ENCODE peak calls at places on chromosomes 16 and 17, in four cellular contexts. One of them, this sample, is unnamed.

GRCh38 chr16:13038591-13038990 is 137.2 kb downstream of the SHISA9 start:
- DNase-seq in stomach: no peak
- DNase-seq in lower leg skin: no peak
- DNase-seq in RWPE1: no peak
- DNase-seq in this sample: no peak

GRCh38 chr16:81483064-81483969 is 38.7 kb downstream of the CMIP start:
- DNase-seq in stomach: no peak
- DNase-seq in lower leg skin: no peak
- DNase-seq in RWPE1: no peak
- DNase-seq in this sample: no peak

GRCh38 chr16:56789360-56789759 is 59.4 kb downstream of the NUP93 start:
- DNase-seq in stomach: peak
- DNase-seq in lower leg skin: peak
- DNase-seq in RWPE1: peak
- DNase-seq in this sample: no peak

GRCh38 chr16:82031116-82032084 is 3.7 kb upstream of the HSD17B2 start:
- DNase-seq in stomach: no peak
- DNase-seq in lower leg skin: no peak
- DNase-seq in RWPE1: peak
- DNase-seq in this sample: peak

GRCh38 chr17:3027786-3028532 is 35.4 kb downstream of the OR1D5 start:
- DNase-seq in stomach: peak
- DNase-seq in lower leg skin: no peak
- DNase-seq in RWPE1: no peak
- DNase-seq in this sample: no peak

GRCh38 chr17:13420294-13421277 is 181.1 kb downstream of the HS3ST3A1 start:
- DNase-seq in stomach: no peak
- DNase-seq in lower leg skin: no peak
- DNase-seq in RWPE1: peak
- DNase-seq in this sample: peak

GRCh38 chr16:9047689-9048301 is 43.6 kb upstream of the HAPSTR1 start:
- DNase-seq in stomach: peak
- DNase-seq in lower leg skin: peak
- DNase-seq in RWPE1: peak
- DNase-seq in this sample: peak

GRCh38 chr17:56596741-56597494 is 3.4 kb downstream of the NOG start:
- DNase-seq in stomach: no peak
- DNase-seq in lower leg skin: no peak
- DNase-seq in RWPE1: no peak
- DNase-seq in this sample: no peak

GRCh38 chr17:76444518-76445311 is 8.2 kb downstream of the UBE2O start:
- DNase-seq in stomach: no peak
- DNase-seq in lower leg skin: no peak
- DNase-seq in RWPE1: no peak
- DNase-seq in this sample: no peak

GRCh38 chr16:20611975-20612471 is 35.9 kb upstream of the ACSM2B start:
- DNase-seq in stomach: peak
- DNase-seq in lower leg skin: no peak
- DNase-seq in RWPE1: no peak
- DNase-seq in this sample: no peak

GRCh38 chr16:1113889-1114526 is 18.0 kb upstream of the C1QTNF8 start:
- DNase-seq in stomach: no peak
- DNase-seq in lower leg skin: no peak
- DNase-seq in RWPE1: no peak
- DNase-seq in this sample: no peak

GRCh38 chr17:44350733-44351226 is 5.7 kb downstream of the GRN start:
- DNase-seq in stomach: peak
- DNase-seq in lower leg skin: no peak
- DNase-seq in RWPE1: peak
- DNase-seq in this sample: no peak

GRCh38 chr16:82936941-82937551 is 310.3 kb downstream of the CDH13 start:
- DNase-seq in stomach: no peak
- DNase-seq in lower leg skin: no peak
- DNase-seq in RWPE1: peak
- DNase-seq in this sample: peak

GRCh38 chr17:79615926-79616325 is 5.1 kb upstream of the RBFOX3 start:
- DNase-seq in stomach: no peak
- DNase-seq in lower leg skin: no peak
- DNase-seq in RWPE1: no peak
- DNase-seq in this sample: no peak

GRCh38 chr17:28954886-28955285 is 3.6 kb upstream of the PHF12 start:
- DNase-seq in stomach: no peak
- DNase-seq in lower leg skin: no peak
- DNase-seq in RWPE1: no peak
- DNase-seq in this sample: no peak

GRCh38 chr16:86567701-86568571 is 1.3 kb downstream of the FOXC2 start:
- DNase-seq in stomach: no peak
- DNase-seq in lower leg skin: no peak
- DNase-seq in RWPE1: no peak
- DNase-seq in this sample: no peak

GRCh38 chr16:24544640-24545039 is 5.3 kb downstream of the RBBP6 start:
- DNase-seq in stomach: no peak
- DNase-seq in lower leg skin: no peak
- DNase-seq in RWPE1: no peak
- DNase-seq in this sample: no peak

GRCh38 chr17:47692895-47693666 is 880 bp upstream of the TBKBP1 start:
- DNase-seq in stomach: no peak
- DNase-seq in lower leg skin: no peak
- DNase-seq in RWPE1: no peak
- DNase-seq in this sample: no peak

DNA sequence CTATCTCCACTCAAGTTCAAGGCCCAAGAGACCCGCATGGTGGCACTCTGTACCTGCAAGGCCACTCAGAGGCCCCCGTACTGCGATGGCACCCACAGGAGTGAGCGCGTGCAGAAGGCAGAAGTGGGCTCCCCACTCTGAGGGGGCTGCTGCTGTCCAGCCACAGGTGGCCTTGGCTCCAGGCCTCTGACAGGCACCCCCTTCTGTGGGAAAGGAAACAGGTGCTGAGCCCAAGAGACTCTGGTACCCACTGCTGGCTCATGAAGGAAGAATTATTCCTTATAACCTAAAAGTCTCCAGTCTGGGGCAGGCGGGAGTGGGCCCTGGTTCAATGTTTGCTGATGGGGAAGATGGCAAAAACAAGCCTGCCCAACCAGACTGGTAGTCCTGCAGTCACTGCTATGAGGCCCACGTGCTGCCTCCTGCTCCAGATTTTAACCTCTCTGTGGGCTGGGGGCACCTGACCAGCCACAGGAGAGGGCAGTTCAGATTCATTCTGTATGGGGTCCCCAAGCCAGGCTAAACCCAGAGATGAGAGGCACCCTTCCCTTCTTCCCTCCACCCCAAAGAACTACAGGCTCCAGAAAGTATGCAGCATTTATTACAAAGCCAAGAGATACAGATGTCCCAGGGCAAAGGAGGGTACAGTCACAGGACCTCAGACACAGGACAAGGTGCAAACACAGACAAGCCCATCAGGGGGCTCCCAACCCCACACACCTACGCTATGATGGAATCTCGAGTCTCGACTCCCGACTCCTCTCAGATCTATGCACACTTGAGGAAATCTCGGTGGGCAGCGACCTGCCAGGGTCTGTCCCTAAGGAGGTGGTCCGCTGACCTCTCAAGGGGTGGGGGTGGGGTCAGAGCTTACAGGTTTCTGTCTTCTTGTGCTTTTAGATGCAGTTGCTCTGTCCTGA is 3.4 kb downstream of the CISD3 start:
- DNase-seq in stomach: no peak
- DNase-seq in lower leg skin: no peak
- DNase-seq in RWPE1: no peak
- DNase-seq in this sample: no peak
- TF ChIP-seq CTCF in stomach: no peak
- TF ChIP-seq CTCF in lower leg skin: no peak
- TF ChIP-seq CTCF in RWPE1: peak
- TF ChIP-seq CTCF in this sample: peak

DNA sequence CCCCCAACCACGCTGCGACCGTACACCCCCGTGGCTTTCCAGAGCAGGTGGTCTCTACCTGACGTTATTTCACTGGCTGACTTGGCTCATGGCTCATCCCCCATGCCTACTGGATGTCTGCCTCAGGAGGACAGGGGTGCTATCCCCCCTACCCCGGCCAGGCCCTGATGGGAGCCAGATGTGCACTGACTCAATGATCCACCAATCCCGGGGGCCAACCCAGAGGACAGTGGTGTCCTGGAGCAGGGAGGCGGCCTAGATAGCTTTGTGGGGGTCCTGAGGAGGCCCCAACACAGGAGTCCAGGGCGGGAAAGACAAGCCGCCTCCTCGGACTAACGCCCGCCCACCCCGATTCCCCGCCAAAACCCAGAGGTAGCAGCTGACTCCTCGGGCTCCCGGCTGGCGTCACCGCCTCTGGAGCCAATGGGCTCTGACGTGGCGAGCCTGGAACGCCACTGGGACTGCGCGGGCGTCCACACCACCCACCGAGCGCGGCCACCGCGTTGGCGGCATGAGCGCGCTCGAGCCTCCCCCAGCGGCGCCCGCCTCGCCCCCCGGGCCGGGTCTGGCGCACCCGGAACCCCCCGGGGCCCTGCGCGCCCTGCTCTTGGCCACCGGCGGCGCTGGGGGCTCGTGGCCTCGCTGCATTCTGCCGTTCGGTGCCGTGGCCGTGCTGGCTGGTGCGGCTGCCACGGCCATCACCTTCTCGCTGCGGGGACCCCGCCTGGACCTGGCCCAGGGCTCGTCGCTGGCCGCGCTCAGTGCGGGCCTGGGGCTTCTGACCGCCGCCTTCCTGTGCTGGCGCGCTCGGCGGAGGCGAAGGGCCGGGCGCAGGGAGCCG is 3.6 kb upstream of the NTN3 start:
- DNase-seq in stomach: peak
- DNase-seq in lower leg skin: peak
- DNase-seq in RWPE1: peak
- DNase-seq in this sample: no peak
- TF ChIP-seq CTCF in stomach: no peak
- TF ChIP-seq CTCF in lower leg skin: no peak
- TF ChIP-seq CTCF in RWPE1: no peak
- TF ChIP-seq CTCF in this sample: peak

GRCh38 chr17:39246274-39246673 is 20.5 kb upstream of the STAC2 start:
- DNase-seq in stomach: no peak
- DNase-seq in lower leg skin: no peak
- DNase-seq in RWPE1: no peak
- DNase-seq in this sample: no peak
- TF ChIP-seq CTCF in stomach: no peak
- TF ChIP-seq CTCF in lower leg skin: no peak
- TF ChIP-seq CTCF in RWPE1: no peak
- TF ChIP-seq CTCF in this sample: no peak

GRCh38 chr16:88811850-88812736 is at the start of gene APRT:
- DNase-seq in stomach: peak
- DNase-seq in lower leg skin: peak
- DNase-seq in RWPE1: peak
- DNase-seq in this sample: peak
- TF ChIP-seq CTCF in stomach: no peak
- TF ChIP-seq CTCF in lower leg skin: no peak
- TF ChIP-seq CTCF in RWPE1: peak
- TF ChIP-seq CTCF in this sample: peak

DNA sequence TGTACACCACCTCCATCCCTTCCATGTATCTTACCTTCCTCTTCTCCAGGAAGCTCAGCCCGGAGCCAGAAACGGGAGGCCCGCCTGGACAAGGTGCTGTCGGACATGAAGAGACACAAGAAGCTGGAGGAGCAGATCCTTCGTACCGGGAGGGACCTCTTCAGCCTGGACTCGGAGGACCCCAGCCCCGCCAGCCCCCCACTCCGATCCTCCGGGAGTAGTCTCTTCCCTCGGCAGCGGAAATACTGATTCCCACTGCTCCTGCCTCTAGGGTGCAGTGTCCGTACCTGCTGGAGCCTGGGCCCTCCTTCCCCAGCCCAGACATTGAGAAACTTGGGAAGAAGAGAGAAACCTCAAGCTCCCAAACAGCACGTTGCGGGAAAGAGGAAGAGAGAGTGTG is 756 bp upstream of the MVP start:
- DNase-seq in stomach: no peak
- DNase-seq in lower leg skin: no peak
- DNase-seq in RWPE1: no peak
- DNase-seq in this sample: no peak
- TF ChIP-seq CTCF in stomach: no peak
- TF ChIP-seq CTCF in lower leg skin: no peak
- TF ChIP-seq CTCF in RWPE1: peak
- TF ChIP-seq CTCF in this sample: peak

GRCh38 chr16:27918755-27919154 is 144.8 kb downstream of the GSG1L start:
- DNase-seq in stomach: no peak
- DNase-seq in lower leg skin: no peak
- DNase-seq in RWPE1: no peak
- DNase-seq in this sample: peak

GRCh38 chr16:27921134-27921533 is 142.4 kb downstream of the GSG1L start:
- DNase-seq in stomach: no peak
- DNase-seq in lower leg skin: no peak
- DNase-seq in RWPE1: no peak
- DNase-seq in this sample: no peak

GRCh38 chr16:27922433-27922832 is 141.1 kb downstream of the GSG1L start:
- DNase-seq in stomach: no peak
- DNase-seq in lower leg skin: no peak
- DNase-seq in RWPE1: no peak
- DNase-seq in this sample: no peak

GRCh38 chr16:27917953-27918352 is 145.6 kb downstream of the GSG1L start:
- DNase-seq in stomach: no peak
- DNase-seq in lower leg skin: no peak
- DNase-seq in RWPE1: no peak
- DNase-seq in this sample: no peak

GRCh38 chr16:27920391-27920891 is 143.1 kb downstream of the GSG1L start:
- DNase-seq in stomach: no peak
- DNase-seq in lower leg skin: peak
- DNase-seq in RWPE1: peak
- DNase-seq in this sample: no peak
- TF ChIP-seq CTCF in stomach: no peak
- TF ChIP-seq CTCF in lower leg skin: no peak
- TF ChIP-seq CTCF in RWPE1: peak
- TF ChIP-seq CTCF in this sample: peak

GRCh38 chr17:979539-980405 is at the start of gene NXN:
- DNase-seq in stomach: peak
- DNase-seq in lower leg skin: peak
- DNase-seq in RWPE1: peak
- DNase-seq in this sample: peak
- TF ChIP-seq CTCF in stomach: no peak
- TF ChIP-seq CTCF in lower leg skin: no peak
- TF ChIP-seq CTCF in RWPE1: peak
- TF ChIP-seq CTCF in this sample: peak

DNA sequence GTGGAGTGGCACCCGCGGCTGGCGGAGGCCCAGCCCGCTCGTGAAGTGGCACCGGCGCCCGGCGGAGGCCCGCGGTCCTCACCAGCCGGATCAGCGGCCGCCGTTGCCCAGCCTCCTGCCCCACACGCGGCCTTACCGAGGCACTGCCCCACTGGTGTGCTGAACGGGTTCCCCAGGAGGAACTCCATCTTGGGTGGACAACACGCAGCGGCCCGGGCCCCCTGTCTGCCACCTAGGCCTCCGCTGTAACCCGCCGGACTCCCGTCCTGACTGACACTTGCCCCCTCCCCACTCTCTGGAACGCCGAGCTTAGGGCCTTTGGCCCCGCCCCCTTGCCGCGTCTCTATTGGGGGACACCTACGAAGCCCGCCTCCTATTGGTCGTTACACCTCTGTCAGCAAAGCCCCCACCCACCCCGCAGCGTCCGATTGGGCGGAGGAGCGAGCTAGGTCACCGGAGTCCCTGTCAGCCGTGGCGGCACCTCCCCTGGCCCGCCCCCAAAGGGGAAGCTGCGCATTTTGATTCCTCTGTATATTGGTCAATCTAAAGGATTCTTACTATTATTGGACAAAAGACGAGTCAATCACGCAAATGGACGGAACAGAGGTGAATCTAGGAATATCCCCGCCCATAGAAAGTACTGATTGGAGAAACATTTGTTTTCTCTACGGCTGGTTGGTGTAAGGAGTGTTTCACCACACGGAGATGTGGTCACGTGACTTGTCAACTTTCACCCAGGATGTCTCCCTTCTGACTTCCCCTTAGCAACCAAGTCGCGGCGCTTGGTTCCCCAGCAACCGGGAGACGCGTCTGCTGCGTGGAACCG is at the start of the genes DRC3 and TOM1L2:
- DNase-seq in stomach: peak
- DNase-seq in lower leg skin: peak
- DNase-seq in RWPE1: peak
- DNase-seq in this sample: peak
- TF ChIP-seq CTCF in stomach: no peak
- TF ChIP-seq CTCF in lower leg skin: no peak
- TF ChIP-seq CTCF in RWPE1: no peak
- TF ChIP-seq CTCF in this sample: peak